ENCODE peak calls at places on chromosomes 6 and 20, in eight cellular contexts. R is mesendoderm, D is PC-9, Y is progenitor cell of endocrine pancreas, U is SHP77, I is WTC11, G is NT2/D1, O is HEK293T. W is an unnamed sample.

GRCh38 chr6:47403801-47404200 is 73.8 kb upstream of the CD2AP start:
- DNase-seq in Y (no peak), R (no peak), U (no peak), G (no peak), I (no peak), O (no peak), D (no peak), W (no peak)

GRCh38 chr6:17863971-17864754 is 123.3 kb downstream of the KIF13A start:
- DNase-seq in Y (no peak), O (no peak), G (no peak), U (no peak), I (no peak), R (peak), D (peak), W (no peak)

GRCh38 chr6:139369568-139370046 is 4.8 kb downstream of the CITED2 start:
- DNase-seq in U (peak), Y (no peak), I (no peak), D (peak), G (no peak), R (peak), O (peak), W (peak)

GRCh38 chr6:6414946-6415345 is 94.5 kb upstream of the F13A1 start:
- DNase-seq in D (no peak), R (no peak), U (no peak), G (no peak), O (no peak), Y (no peak), I (no peak), W (no peak)

GRCh38 chr20:6525447-6526303 is 241.8 kb upstream of the BMP2 start:
- DNase-seq in D (no peak), U (peak), O (peak), R (peak), G (peak), I (peak), Y (no peak), W (peak)

GRCh38 chr6:165751486-165751885 is 88.4 kb upstream of the PDE10A start:
- DNase-seq in Y (no peak), O (no peak), D (no peak), U (no peak), R (no peak), I (no peak), G (no peak), W (no peak)

GRCh38 chr6:118249680-118250079 is 298.4 kb upstream of the PLN start:
- DNase-seq in D (no peak), I (no peak), Y (no peak), G (no peak), U (peak), O (no peak), R (peak), W (no peak)

GRCh38 chr6:168124161-168124560 is 45.1 kb upstream of the FRMD1 start:
- DNase-seq in O (no peak), D (no peak), I (no peak), Y (no peak), R (no peak), G (no peak), U (no peak), W (no peak)

GRCh38 chr20:38863024-38863851 is 57.7 kb downstream of the PPP1R16B start:
- DNase-seq in G (no peak), O (no peak), R (no peak), I (no peak), D (no peak), U (no peak), Y (no peak), W (no peak)

GRCh38 chr6:136696238-136696637 is 96.0 kb downstream of the MAP3K5 start:
- DNase-seq in U (peak), R (no peak), Y (no peak), O (no peak), D (no peak), I (no peak), G (no peak), W (no peak)

GRCh38 chr6:88048556-88048955 is 915 bp downstream of the SPACA1 start:
- DNase-seq in D (no peak), Y (peak), I (no peak), U (no peak), G (no peak), R (no peak), O (no peak), W (no peak)

GRCh38 chr20:58213112-58213511 is 15.3 kb downstream of the ANKRD60 start:
- DNase-seq in U (peak), I (no peak), O (no peak), R (no peak), D (peak), G (no peak), Y (no peak), W (peak)

GRCh38 chr6:10733151-10733715 is 10.4 kb downstream of the TMEM14C start:
- DNase-seq in I (no peak), R (no peak), O (no peak), Y (no peak), D (no peak), G (no peak), U (no peak), W (no peak)

GRCh38 chr6:24273471-24273870 is 84.4 kb downstream of the DCDC2 start:
- DNase-seq in R (no peak), I (no peak), G (no peak), O (no peak), U (no peak), Y (no peak), D (peak), W (no peak)

GRCh38 chr20:44154521-44155001 is 32.4 kb downstream of the JPH2 start:
- DNase-seq in I (no peak), O (no peak), G (no peak), U (no peak), Y (no peak), R (peak), D (no peak), W (no peak)

GRCh38 chr6:53975966-53976610 is 135.2 kb upstream of the MLIP start:
- DNase-seq in D (no peak), U (no peak), R (no peak), Y (no peak), G (no peak), I (no peak), O (no peak), W (no peak)

GRCh38 chr6:372336-372911 is 19.1 kb upstream of the IRF4 start:
- DNase-seq in R (no peak), U (no peak), D (no peak), G (no peak), I (no peak), Y (no peak), O (no peak), W (no peak)

GRCh38 chr6:36039113-36039512 is 11.5 kb downstream of the MAPK14 start:
- DNase-seq in D (no peak), O (no peak), U (no peak), Y (no peak), R (no peak), G (no peak), I (no peak), W (no peak)

GRCh38 chr6:165181951-165182414 is 127.4 kb downstream of the C6orf118 start:
- DNase-seq in O (no peak), D (no peak), Y (no peak), I (no peak), G (no peak), R (peak), U (no peak), W (no peak)

GRCh38 chr6:170049641-170050491 is 241.0 kb downstream of the DLL1 start:
- DNase-seq in I (no peak), O (no peak), Y (no peak), R (no peak), G (no peak), U (no peak), D (no peak), W (no peak)

GRCh38 chr6:42125231-42125630 is 17.2 kb downstream of the C6orf132 start:
- DNase-seq in I (no peak), R (no peak), G (no peak), O (no peak), U (no peak), Y (no peak), D (no peak), W (no peak)

GRCh38 chr6:152054441-152054840 is 247.0 kb downstream of the ESR1 start:
- DNase-seq in O (no peak), Y (no peak), D (peak), U (no peak), I (no peak), G (no peak), R (peak), W (no peak)

GRCh38 chr20:58586565-58587093 is 64.5 kb upstream of the STX16 start:
- DNase-seq in I (no peak), O (no peak), U (no peak), R (no peak), Y (no peak), D (no peak), G (no peak), W (no peak)

GRCh38 chr6:16903470-16903869 is 142.2 kb upstream of the ATXN1 start:
- DNase-seq in D (no peak), Y (no peak), U (no peak), O (no peak), R (no peak), I (no peak), G (no peak), W (no peak)

GRCh38 chr6:142760152-142760551 is 184.8 kb downstream of the HIVEP2 start:
- DNase-seq in U (no peak), Y (no peak), R (no peak), D (no peak), G (no peak), I (no peak), O (no peak), W (no peak)

GRCh38 chr20:58397429-58397828 is 8.4 kb downstream of the VAPB start:
- DNase-seq in O (no peak), R (no peak), G (no peak), I (no peak), U (no peak), D (no peak), Y (no peak), W (no peak)

GRCh38 chr20:21353236-21353635 is 44.1 kb downstream of the NKX2-4 start:
- DNase-seq in G (no peak), O (no peak), Y (no peak), U (no peak), R (no peak), D (no peak), I (no peak), W (no peak)

GRCh38 chr6:138405816-138406403 is 1.9 kb downstream of the HEBP2 start:
- DNase-seq in G (no peak), D (no peak), U (no peak), I (no peak), O (peak), R (no peak), Y (no peak), W (no peak)

GRCh38 chr6:14781707-14782306 is 464.1 kb upstream of the JARID2 start:
- DNase-seq in Y (no peak), O (no peak), D (no peak), I (no peak), U (no peak), G (no peak), R (no peak), W (no peak)

GRCh38 chr6:140490086-140490485 is 1115.6 kb upstream of the CITED2 start:
- DNase-seq in I (no peak), D (no peak), Y (no peak), O (no peak), R (no peak), U (no peak), G (no peak), W (no peak)

GRCh38 chr20:46323557-46323956 is 15.3 kb upstream of the CDH22 start:
- DNase-seq in D (no peak), R (no peak), G (no peak), U (no peak), I (no peak), O (no peak), Y (no peak), W (no peak)

GRCh38 chr6:14975124-14975815 is 270.6 kb upstream of the JARID2 start:
- DNase-seq in G (no peak), Y (no peak), O (no peak), U (no peak), D (no peak), R (no peak), I (peak), W (no peak)

GRCh38 chr20:15061061-15061430 is 723.6 kb upstream of the FLRT3 start:
- DNase-seq in O (no peak), Y (no peak), D (peak), I (no peak), R (no peak), G (no peak), U (no peak), W (peak)

GRCh38 chr20:48986899-48987298 is 59.2 kb upstream of the CSE1L start:
- DNase-seq in G (no peak), R (no peak), D (no peak), O (peak), I (no peak), U (no peak), Y (no peak), W (peak)

GRCh38 chr20:59150821-59151251 is 12.8 kb upstream of the ZNF831 start:
- DNase-seq in Y (no peak), O (no peak), G (no peak), D (no peak), I (no peak), U (no peak), R (no peak), W (no peak)

W was measured in T47D.